ENCODE peak calls at places on chromosome 9, in five cellular contexts. X is astrocyte of the spinal cord, Q is fibroblast of mammary gland, Y is IMR-90, O is WERI-Rb-1. S is an unnamed sample.

GRCh38 chr9:35048521-35048920 is 23.9 kb downstream of the VCP start:
- DNase-seq in O (no peak), X (no peak), Q (no peak), Y (no peak), S (no peak)

GRCh38 chr9:84436386-84437114 is 96.0 kb upstream of the SLC28A3 start:
- DNase-seq in O (no peak), Q (no peak), X (no peak), Y (no peak), S (peak; percentile 8)

GRCh38 chr9:113807173-113808061 is 68.7 kb upstream of the ZNF618 start:
- DNase-seq in O (peak; percentile 63), Y (peak; percentile 60), Q (peak; percentile 68), X (peak; percentile 57), S (peak; percentile 81)

GRCh38 chr9:77944556-77945261 is 86.9 kb downstream of the GNAQ start:
- DNase-seq in Y (no peak), Q (no peak), O (no peak), X (no peak), S (peak; percentile 54)

GRCh38 chr9:6305954-6306563 is 22.1 kb upstream of the TPD52L3 start:
- DNase-seq in Y (peak; percentile 50), X (peak; percentile 44), O (no peak), Q (peak; percentile 65), S (peak; percentile 82)

GRCh38 chr9:1732670-1733069 is 282.5 kb upstream of the SMARCA2 start:
- DNase-seq in Q (peak; percentile 9), X (no peak), O (no peak), Y (no peak), S (no peak)

GRCh38 chr9:112120471-112120925 is 54.6 kb downstream of the SUSD1 start:
- DNase-seq in Y (no peak), Q (no peak), O (no peak), X (no peak), S (no peak)

GRCh38 chr9:109141375-109141774 is 21.6 kb upstream of the TMEM245 start:
- DNase-seq in Y (no peak), O (no peak), X (no peak), Q (no peak), S (no peak)

GRCh38 chr9:136020206-136020605 is 59.0 kb upstream of the UBAC1 start:
- DNase-seq in X (no peak), Q (no peak), Y (no peak), O (no peak), S (no peak)

GRCh38 chr9:85600675-85601263 is 141.0 kb downstream of the AGTPBP1 start:
- DNase-seq in X (no peak), Q (no peak), Y (no peak), O (no peak), S (no peak)

GRCh38 chr9:86948153-86948929 is 1.0 kb upstream of the GAS1 start:
- DNase-seq in Q (peak; percentile 85), Y (peak; percentile 82), O (peak; percentile 52), X (peak; percentile 86), S (peak; percentile 90)

GRCh38 chr9:110950041-110950645 is 88.1 kb downstream of the LPAR1 start:
- DNase-seq in Q (peak; percentile 40), X (no peak), O (no peak), Y (peak; percentile 61), S (no peak)

GRCh38 chr9:17907780-17908513 is 329.1 kb downstream of the SH3GL2 start:
- DNase-seq in Q (no peak), O (no peak), Y (no peak), X (no peak), S (peak; percentile 3)

GRCh38 chr9:89658931-89659330 is 54.1 kb downstream of the GADD45G start:
- DNase-seq in Y (no peak), Q (no peak), O (no peak), X (no peak), S (no peak)

GRCh38 chr9:106878081-106878837 is 15.3 kb downstream of the ZNF462 start:
- DNase-seq in X (no peak), O (no peak), Q (no peak), Y (no peak), S (no peak)

GRCh38 chr9:33660771-33661170 is 134.6 kb upstream of the PRSS3 start:
- DNase-seq in Q (no peak), X (no peak), O (no peak), Y (no peak), S (no peak)

DNA sequence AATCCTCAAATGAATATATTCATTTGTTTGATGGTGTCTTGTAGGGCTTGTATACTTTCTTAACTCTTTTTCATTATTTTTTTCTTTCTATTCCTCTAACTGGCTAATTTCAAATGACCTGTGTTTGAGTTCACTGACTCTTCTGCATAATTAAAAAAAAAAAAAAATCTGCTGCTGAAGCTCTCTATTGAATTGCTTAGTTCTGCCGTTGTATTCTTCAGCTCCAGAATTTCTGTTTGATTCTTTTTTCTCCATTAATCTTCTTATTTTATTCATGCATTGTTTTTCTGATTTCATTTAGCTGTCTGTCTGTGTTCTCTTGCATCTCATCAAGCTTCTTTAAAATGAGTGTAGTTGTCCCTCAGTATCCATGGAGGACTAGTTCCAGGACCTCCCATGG is 244.6 kb downstream of the ROR2 start:
- DNase-seq in O (no peak), Y (no peak), X (no peak), Q (no peak), S (no peak)
- H3K4me3 ChIP-seq in O (no peak overlapping the region), Y (no peak overlapping the region), X (no peak overlapping the region), Q (no peak overlapping the region), S (no peak overlapping the region)

DNA sequence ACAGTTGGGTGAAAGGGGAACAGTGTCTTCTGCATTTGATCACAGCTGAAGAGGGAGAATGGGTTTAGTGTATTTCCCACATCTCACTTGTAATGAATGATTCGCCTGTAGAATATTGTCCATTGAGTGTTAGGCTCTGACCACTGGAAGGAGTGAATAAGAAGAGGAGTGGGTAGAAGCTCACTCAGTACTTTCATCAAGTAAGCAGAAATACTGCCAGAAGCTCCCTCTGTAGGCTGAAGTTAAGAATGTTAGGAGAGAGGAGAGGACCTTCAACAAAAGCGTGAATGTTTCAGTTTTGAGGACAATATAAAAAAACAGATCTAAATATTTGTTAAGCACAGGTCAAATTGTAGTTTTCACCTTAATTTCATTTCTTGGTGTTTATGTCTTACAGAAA is 27.5 kb downstream of the FSD1L start:
- DNase-seq in X (peak; percentile 52), Q (peak; percentile 56), Y (peak; percentile 64), O (no peak), S (peak; percentile 42)
- TF ChIP-seq CTCF in X (peak; percentile 59), Q (peak; percentile 51), Y (peak; percentile 43), O (peak; percentile 44), S (peak; percentile 56)

GRCh38 chr9:121499427-121500164 is at the start of gene GGTA1:
- DNase-seq in X (peak; percentile 37), Y (peak; percentile 50), Q (peak; percentile 39), O (peak; percentile 61), S (peak; percentile 56)
- H3K4me3 ChIP-seq in X (peak within 1 kb of the TSS; percentile 35), Y (peak within 1 kb of the TSS; percentile 33), Q (peak within 1 kb of the TSS; percentile 25), O (peak within 1 kb of the TSS; percentile 59), S (peak within 1 kb of the TSS; percentile 57)

GRCh38 chr9:19457694-19458009 is 48.8 kb downstream of the ACER2 start:
- DNase-seq in Q (no peak), X (no peak), Y (no peak), O (no peak), S (no peak)
- TF ChIP-seq CTCF in Q (no peak), X (no peak), Y (no peak), O (no peak), S (no peak)

DNA sequence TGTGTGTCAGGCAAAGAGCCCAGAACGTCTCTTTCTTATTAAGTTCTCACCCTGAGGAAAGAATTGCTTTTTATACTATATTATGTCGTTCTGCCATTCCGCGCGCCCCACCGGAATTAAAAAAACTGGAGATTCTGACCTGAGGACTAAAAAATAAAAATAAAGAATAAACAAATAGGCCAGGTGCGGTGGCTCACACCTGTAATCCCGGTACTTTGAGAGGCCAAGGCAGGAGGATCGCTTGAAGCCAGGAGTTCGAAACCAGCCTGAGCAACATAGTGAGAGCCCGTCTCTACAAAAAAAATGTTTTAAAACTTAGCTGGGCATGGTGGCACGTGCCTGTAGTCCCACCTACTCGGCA is 677 bp upstream of the DYNC2I2 start:
- DNase-seq in Q (no peak), O (no peak), Y (no peak), X (no peak), S (no peak)
- H3K4me3 ChIP-seq in Q (no peak overlapping the region), O (peak overlapping the region; percentile 71), Y (no peak overlapping the region), X (no peak overlapping the region), S (no peak overlapping the region)

GRCh38 chr9:123417289-123418051 is 61.5 kb downstream of the CRB2 start:
- DNase-seq in Y (no peak), O (no peak), Q (no peak), X (no peak), S (no peak)
- TF ChIP-seq CTCF in Y (no peak), O (peak; percentile 35), Q (no peak), X (no peak), S (no peak)

GRCh38 chr9:98941946-98942523 is 1.7 kb upstream of the COL15A1 start:
- DNase-seq in Y (no peak), O (no peak), X (no peak), Q (no peak), S (no peak)

GRCh38 chr9:98944130-98945074 is 695 bp downstream of the COL15A1 start:
- DNase-seq in X (no peak), Q (no peak), Y (no peak), O (peak; percentile 17), S (no peak)

GRCh38 chr9:98942906-98943681 is 613 bp upstream of the COL15A1 start:
- DNase-seq in Y (no peak), X (no peak), Q (no peak), O (no peak), S (no peak)

GRCh38 chr9:98940278-98940677 is 3.4 kb upstream of the COL15A1 start:
- DNase-seq in X (no peak), O (no peak), Q (no peak), Y (no peak), S (no peak)

GRCh38 chr9:98943682-98944129 is at the start of gene COL15A1:
- DNase-seq in X (no peak), O (peak; percentile 38), Y (no peak), Q (no peak), S (no peak)
- H3K4me3 ChIP-seq in X (peak within 1 kb of the TSS; percentile 35), O (peak within 1 kb of the TSS; percentile 61), Y (peak within 1 kb of the TSS; percentile 99), Q (peak within 1 kb of the TSS; percentile 57), S (peak within 1 kb of the TSS; percentile 52)

DNA sequence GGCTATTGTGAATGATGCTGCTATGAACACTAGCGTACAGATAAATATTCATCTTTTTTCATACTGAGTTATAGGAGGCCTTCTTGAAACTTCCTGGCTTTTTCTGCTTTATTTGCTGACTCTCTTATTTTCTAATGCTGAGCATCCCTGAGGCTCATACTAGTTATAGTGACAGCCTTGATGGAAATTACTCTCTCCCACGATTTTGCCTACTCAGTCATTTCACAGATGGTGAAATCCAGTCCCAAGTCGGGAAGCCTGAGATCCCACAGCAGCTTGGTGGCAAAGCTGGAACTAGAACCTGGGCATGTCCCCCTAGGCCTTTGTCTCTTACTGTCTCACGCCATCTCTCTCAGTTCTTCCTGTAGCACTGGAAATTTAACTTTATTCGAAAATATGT is 22.4 kb downstream of the NANS start:
- DNase-seq in O (no peak), Q (no peak), X (no peak), Y (no peak), S (no peak)
- TF ChIP-seq CTCF in O (no peak), Q (no peak), X (no peak), Y (no peak), S (no peak)

S was measured in fibroblast of the aortic adventitia.